ENCODE peak calls at places on chromosome 2, in eight cellular contexts. T, L, B, X, A, Z, V and Y are unnamed samples.
A peak's percentile ranks its signal among the peaks of the same experiment; 100 is the strongest.

GRCh38 chr2:17311771-17312511 is 206.3 kb downstream of the RAD51AP2 start:
- DNase-seq in T (no peak), L (no peak), B (no peak), X (no peak), A (no peak), Z (no peak), V (no peak), Y (no peak)

GRCh38 chr2:105489168-105489878 is 90.5 kb upstream of the FHL2 start:
- DNase-seq in T (no peak), L (no peak), B (no peak), X (no peak), A (no peak), Z (no peak), V (no peak), Y (no peak)

GRCh38 chr2:7043689-7044088 is 126.5 kb downstream of the RNF144A start:
- DNase-seq in T (no peak), L (no peak), B (no peak), X (no peak), A (no peak), Z (no peak), V (no peak), Y (no peak)

GRCh38 chr2:165691615-165692014 is 102.4 kb downstream of the GALNT3 start:
- DNase-seq in T (no peak), L (no peak), B (no peak), X (peak; percentile 31), A (no peak), Z (peak; percentile 55), V (no peak), Y (no peak)

GRCh38 chr2:68774569-68775271 is 40.1 kb downstream of the ARHGAP25 start:
- DNase-seq in T (peak; percentile 74), L (peak; percentile 72), B (peak; percentile 80), X (peak; percentile 23), A (peak; percentile 86), Z (peak; percentile 78), V (peak; percentile 93), Y (peak; percentile 89)

GRCh38 chr2:3179626-3180025 is 198.0 kb downstream of the EIPR1 start:
- DNase-seq in T (no peak), L (no peak), B (no peak), X (no peak), A (no peak), Z (no peak), V (no peak), Y (no peak)

GRCh38 chr2:17758123-17758522 is 4.2 kb downstream of the GEN1 start:
- DNase-seq in T (no peak), L (no peak), B (no peak), X (no peak), A (no peak), Z (no peak), V (no peak), Y (no peak)

GRCh38 chr2:109623923-109624322 is 9.8 kb downstream of the SOWAHC start:
- DNase-seq in T (no peak), L (peak; percentile 84), B (no peak), X (no peak), A (no peak), Z (no peak), V (no peak), Y (no peak)

GRCh38 chr2:235754381-235755207 is 260.8 kb downstream of the AGAP1 start:
- DNase-seq in T (no peak), L (no peak), B (no peak), X (no peak), A (no peak), Z (no peak), V (no peak), Y (no peak)

GRCh38 chr2:175275499-175275898 is 94.0 kb upstream of the ATP5MC3 start:
- DNase-seq in T (no peak), L (no peak), B (no peak), X (no peak), A (no peak), Z (no peak), V (no peak), Y (no peak)

GRCh38 chr2:158179660-158180059 is 78.0 kb downstream of the UPP2 start:
- DNase-seq in T (no peak), L (no peak), B (no peak), X (peak; percentile 26), A (no peak), Z (no peak), V (no peak), Y (no peak)

GRCh38 chr2:145677371-145677770 is 1157.5 kb upstream of the ZEB2 start:
- DNase-seq in T (no peak), L (no peak), B (no peak), X (no peak), A (no peak), Z (no peak), V (no peak), Y (no peak)

GRCh38 chr2:10584843-10585475 is 104.8 kb downstream of the NOL10 start:
- DNase-seq in T (no peak), L (no peak), B (no peak), X (peak; percentile 93), A (no peak), Z (no peak), V (no peak), Y (no peak)

GRCh38 chr2:201904529-201905420 is 98.4 kb downstream of the CDK15 start:
- DNase-seq in T (no peak), L (no peak), B (no peak), X (peak; percentile 65), A (no peak), Z (no peak), V (no peak), Y (no peak)

GRCh38 chr2:171187819-171188218 is 27.1 kb upstream of the TLK1 start:
- DNase-seq in T (no peak), L (no peak), B (no peak), X (no peak), A (no peak), Z (no peak), V (no peak), Y (no peak)

GRCh38 chr2:156959481-156959880 is 298.0 kb upstream of the GALNT5 start:
- DNase-seq in T (no peak), L (no peak), B (no peak), X (no peak), A (no peak), Z (no peak), V (no peak), Y (no peak)

GRCh38 chr2:157837851-157838441 is 38.2 kb downstream of the ACVR1 start:
- DNase-seq in T (peak; percentile 72), L (peak; percentile 73), B (peak; percentile 14), X (peak; percentile 67), A (no peak), Z (peak; percentile 54), V (no peak), Y (no peak)

GRCh38 chr2:169999041-169999440 is 171.8 kb downstream of the UBR3 start:
- DNase-seq in T (no peak), L (no peak), B (no peak), X (no peak), A (no peak), Z (no peak), V (no peak), Y (no peak)

GRCh38 chr2:169997140-169997887 is 170.1 kb downstream of the UBR3 start:
- DNase-seq in T (no peak), L (no peak), B (no peak), X (no peak), A (no peak), Z (no peak), V (no peak), Y (no peak)

DNA sequence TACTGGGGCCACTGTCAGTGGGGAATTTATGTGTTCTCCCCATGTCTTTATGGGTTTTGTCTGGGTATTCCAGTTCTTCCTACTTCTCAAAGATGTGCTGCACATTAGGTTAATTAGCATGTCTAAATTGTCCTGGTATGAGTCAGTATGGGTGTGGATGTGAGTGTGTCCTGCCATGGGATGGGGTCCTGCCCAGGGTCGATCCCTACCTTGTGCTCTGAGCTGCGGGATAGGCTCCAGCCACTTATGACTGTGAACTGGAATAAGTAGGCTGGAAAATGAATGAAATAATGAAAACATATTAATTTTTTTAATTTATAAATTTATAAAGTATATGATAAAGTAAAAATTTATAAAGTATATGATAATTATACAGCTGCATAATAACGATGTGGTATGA is 167.5 kb downstream of the UBR3 start:
- DNase-seq in T (no peak), L (no peak), B (no peak), X (no peak), A (no peak), Z (no peak), V (no peak), Y (no peak)
- TF ChIP-seq CTCF in T (no peak), L (no peak), B (no peak), X (no peak), A (no peak), Z (no peak), V (no peak), Y (no peak)

GRCh38 chr2:208254871-208255556 is at the start of gene IDH1:
- DNase-seq in T (peak; percentile 97), L (peak; percentile 99), B (peak; percentile 99), X (peak; percentile 89), A (peak; percentile 98), Z (peak; percentile 98), V (peak; percentile 99), Y (peak; percentile 97)
- TF ChIP-seq POLR2A in T (no peak), L (peak; percentile 81), B (peak; percentile 52), X (no peak), A (no peak), Z (no peak), V (no peak), Y (peak; percentile 75)

GRCh38 chr2:112026509-112026908 is 28.6 kb upstream of the TMEM87B start:
- DNase-seq in T (no peak), L (no peak), B (no peak), X (no peak), A (no peak), Z (no peak), V (no peak), Y (no peak)

GRCh38 chr2:112027767-112028166 is 27.3 kb upstream of the TMEM87B start:
- DNase-seq in T (no peak), L (no peak), B (no peak), X (no peak), A (no peak), Z (no peak), V (no peak), Y (no peak)

GRCh38 chr2:112031916-112032582 is 23.0 kb upstream of the TMEM87B start:
- DNase-seq in T (no peak), L (no peak), B (no peak), X (no peak), A (no peak), Z (no peak), V (no peak), Y (no peak)

GRCh38 chr2:112031473-112031872 is 23.6 kb upstream of the TMEM87B start:
- DNase-seq in T (peak; percentile 69), L (no peak), B (no peak), X (no peak), A (no peak), Z (no peak), V (no peak), Y (no peak)

DNA sequence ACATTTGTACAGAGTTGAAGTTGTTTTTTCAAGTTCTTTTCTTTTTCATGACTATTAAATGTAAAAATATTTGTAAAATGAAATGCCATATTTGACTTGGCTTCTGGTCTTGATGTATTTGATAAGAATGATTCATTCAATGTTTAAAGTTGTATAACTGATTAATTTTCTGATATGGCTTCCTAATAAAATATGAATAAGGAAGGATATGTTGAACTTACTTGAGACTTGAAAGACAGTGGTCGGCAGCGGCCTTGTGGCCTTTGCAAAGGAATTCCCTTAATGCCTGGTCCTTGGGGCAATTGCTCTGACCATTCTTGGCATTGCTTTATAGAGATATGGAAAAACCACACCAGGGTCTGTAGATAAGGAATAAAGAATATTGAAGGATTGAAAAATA is 25.9 kb upstream of the TMEM87B start:
- DNase-seq in T (no peak), L (no peak), B (no peak), X (no peak), A (no peak), Z (no peak), V (no peak), Y (no peak)
- TF ChIP-seq CTCF in T (no peak), L (no peak), B (no peak), X (no peak), A (no peak), Z (no peak), V (no peak), Y (no peak)

GRCh38 chr2:217653240-217653639 is 349.6 kb downstream of the TNS1 start:
- DNase-seq in T (peak; percentile 87), L (no peak), B (peak; percentile 23), X (peak; percentile 89), A (peak; percentile 87), Z (peak; percentile 39), V (peak; percentile 91), Y (peak; percentile 71)
- TF ChIP-seq POLR2A in T (no peak), L (no peak), B (no peak), X (no peak), A (no peak), Z (no peak), V (no peak), Y (no peak)